ENCODE peak calls at places on chromosomes 6 and 20, in nine cellular contexts. K is ascending aorta, N is transverse colon, R is heart right ventricle, Q is colonic mucosa, T is H9, I is PC-9, G is NT2/D1, Y is foreskin keratinocyte. W is an unnamed sample.
A peak's percentile ranks its signal among the peaks of the same experiment; 100 is the strongest.

GRCh38 chr6:122621638-122622037 is 11.4 kb downstream of the PKIB start:
- DNase-seq in N (no peak), R (no peak), I (no peak), T (no peak), G (no peak), Y (no peak), K (no peak), Q (no peak), W (no peak)

GRCh38 chr6:18380165-18380564 is 7.0 kb upstream of the RNF144B start:
- DNase-seq in I (no peak), Y (no peak), T (no peak), G (no peak), Q (no peak), R (no peak), N (no peak), K (no peak), W (no peak)

GRCh38 chr20:1841554-1842140 is 53.6 kb upstream of the SIRPA start:
- DNase-seq in I (no peak), R (no peak), N (peak; percentile 35), T (no peak), Y (no peak), K (no peak), G (no peak), Q (no peak), W (no peak)

GRCh38 chr6:163943647-163944395 is 529.3 kb downstream of the QKI start:
- DNase-seq in I (no peak), N (no peak), T (peak; percentile 85), Y (peak; percentile 10), K (no peak), R (peak; percentile 58), G (peak; percentile 71), Q (no peak), W (no peak)

GRCh38 chr6:113402541-113402940 is 454.6 kb upstream of the MARCKS start:
- DNase-seq in N (no peak), T (no peak), R (peak; percentile 7), Q (no peak), K (no peak), I (no peak), G (no peak), Y (no peak), W (no peak)

GRCh38 chr20:36604952-36605308 is 649 bp upstream of the RAB5IF start:
- DNase-seq in R (peak; percentile 36), Q (peak; percentile 49), Y (no peak), N (peak; percentile 66), G (no peak), K (peak; percentile 68), T (no peak), I (peak; percentile 82), W (no peak)

GRCh38 chr6:81451787-81452186 is 300.7 kb downstream of the TENT5A start:
- DNase-seq in Q (no peak), G (no peak), N (no peak), T (no peak), I (peak; percentile 77), Y (peak; percentile 54), R (no peak), K (no peak), W (no peak)

GRCh38 chr6:43129434-43130194 is 41.5 kb upstream of the SRF start:
- DNase-seq in K (no peak), R (no peak), T (no peak), Q (peak; percentile 46), G (no peak), Y (no peak), N (peak; percentile 53), I (no peak), W (peak; percentile 96)

GRCh38 chr20:62186887-62187866 is 4.3 kb downstream of the MTG2 start:
- DNase-seq in T (no peak), R (no peak), Y (peak; percentile 42), Q (no peak), G (no peak), N (no peak), I (no peak), K (no peak), W (peak; percentile 95)
- H3K4me1 ChIP-seq in T (peaks cover 2% of the 10 kb centered on the region), R (no peaks in the 10 kb centered on the region), Y (peaks cover under 1% of the 10 kb centered on the region), Q (peaks cover 7% of the 10 kb centered on the region), G (no peaks in the 10 kb centered on the region), N (peaks cover 22% of the 10 kb centered on the region), I (peaks cover 8% of the 10 kb centered on the region), K (peaks cover 16% of the 10 kb centered on the region), W (peaks cover 16% of the 10 kb centered on the region)

GRCh38 chr20:59157064-59157463 is 6.6 kb upstream of the ZNF831 start:
- DNase-seq in G (no peak), T (no peak), R (no peak), I (no peak), N (no peak), K (no peak), Y (no peak), Q (no peak), W (no peak)

GRCh38 chr20:59158673-59159072 is 4.9 kb upstream of the ZNF831 start:
- DNase-seq in I (no peak), G (no peak), K (no peak), R (no peak), Q (peak; percentile 10), N (no peak), T (no peak), Y (no peak), W (no peak)

GRCh38 chr20:59159091-59159821 is 4.4 kb upstream of the ZNF831 start:
- DNase-seq in Q (peak; percentile 19), Y (no peak), K (no peak), I (no peak), R (no peak), N (peak; percentile 35), G (peak; percentile 33), T (peak; percentile 61), W (no peak)

GRCh38 chr20:59159822-59160740 is 3.5 kb upstream of the ZNF831 start:
- DNase-seq in I (no peak), N (peak; percentile 40), T (no peak), Q (peak; percentile 23), K (no peak), G (no peak), Y (peak; percentile 6), R (no peak), W (no peak)

DNA sequence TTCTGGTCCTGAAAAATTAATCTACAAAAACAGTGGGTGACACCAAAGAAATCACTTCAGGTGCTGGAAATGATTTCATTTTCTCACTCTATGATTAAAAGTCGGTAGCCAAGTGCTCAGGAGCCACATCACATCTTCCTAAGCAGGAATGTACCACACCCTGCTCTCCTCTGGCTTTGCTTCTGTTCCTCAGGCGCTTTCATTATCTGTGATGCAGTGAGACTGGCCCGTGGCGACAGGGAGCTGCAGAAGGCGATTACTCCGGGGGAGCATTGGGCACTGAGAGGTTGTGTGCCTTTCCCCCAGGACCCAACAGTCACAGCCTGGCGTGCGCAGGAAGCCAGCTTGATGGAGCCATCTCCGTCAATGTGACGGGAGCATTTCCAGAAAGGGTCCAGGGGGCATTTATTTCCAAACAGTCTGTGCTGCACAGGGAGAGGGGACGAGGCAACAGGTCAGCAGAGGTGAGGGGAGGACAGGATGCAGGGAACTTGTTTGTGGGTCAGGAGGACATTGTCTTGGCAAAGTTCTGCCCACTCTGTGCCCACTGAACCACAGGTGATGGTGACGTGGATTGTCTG is 5.6 kb upstream of the ZNF831 start:
- DNase-seq in Q (peak; percentile 18), T (no peak), R (no peak), Y (peak; percentile 9), N (no peak), K (no peak), I (no peak), G (no peak), W (no peak)
- H3K4me1 ChIP-seq in Q (no peaks in the 10 kb centered on the region), T (no peaks in the 10 kb centered on the region), R (no peaks in the 10 kb centered on the region), Y (no peaks in the 10 kb centered on the region), N (no peaks in the 10 kb centered on the region), K (peaks cover 9% of the 10 kb centered on the region), I (no peaks in the 10 kb centered on the region), G (peaks cover 4% of the 10 kb centered on the region), W (no peaks in the 10 kb centered on the region)

GRCh38 chr20:32536861-32537656 is 48.1 kb downstream of the NOL4L start:
- DNase-seq in Y (no peak), G (no peak), Q (peak; percentile 87), K (no peak), T (no peak), N (peak; percentile 91), I (peak; percentile 68), R (no peak), W (no peak)

GRCh38 chr20:32538526-32538918 is 46.6 kb downstream of the NOL4L start:
- DNase-seq in Q (no peak), R (no peak), G (no peak), K (no peak), T (peak; percentile 46), N (no peak), Y (no peak), I (peak; percentile 74), W (no peak)

GRCh38 chr20:32539817-32540675 is 45.1 kb downstream of the NOL4L start:
- DNase-seq in G (no peak), Q (peak; percentile 44), T (no peak), I (peak; percentile 81), R (no peak), N (peak; percentile 51), Y (no peak), K (no peak), W (no peak)

GRCh38 chr20:32537657-32538525 is 47.2 kb downstream of the NOL4L start:
- DNase-seq in Y (no peak), N (no peak), K (no peak), I (peak; percentile 77), G (no peak), Q (no peak), T (peak; percentile 57), R (no peak), W (no peak)

DNA sequence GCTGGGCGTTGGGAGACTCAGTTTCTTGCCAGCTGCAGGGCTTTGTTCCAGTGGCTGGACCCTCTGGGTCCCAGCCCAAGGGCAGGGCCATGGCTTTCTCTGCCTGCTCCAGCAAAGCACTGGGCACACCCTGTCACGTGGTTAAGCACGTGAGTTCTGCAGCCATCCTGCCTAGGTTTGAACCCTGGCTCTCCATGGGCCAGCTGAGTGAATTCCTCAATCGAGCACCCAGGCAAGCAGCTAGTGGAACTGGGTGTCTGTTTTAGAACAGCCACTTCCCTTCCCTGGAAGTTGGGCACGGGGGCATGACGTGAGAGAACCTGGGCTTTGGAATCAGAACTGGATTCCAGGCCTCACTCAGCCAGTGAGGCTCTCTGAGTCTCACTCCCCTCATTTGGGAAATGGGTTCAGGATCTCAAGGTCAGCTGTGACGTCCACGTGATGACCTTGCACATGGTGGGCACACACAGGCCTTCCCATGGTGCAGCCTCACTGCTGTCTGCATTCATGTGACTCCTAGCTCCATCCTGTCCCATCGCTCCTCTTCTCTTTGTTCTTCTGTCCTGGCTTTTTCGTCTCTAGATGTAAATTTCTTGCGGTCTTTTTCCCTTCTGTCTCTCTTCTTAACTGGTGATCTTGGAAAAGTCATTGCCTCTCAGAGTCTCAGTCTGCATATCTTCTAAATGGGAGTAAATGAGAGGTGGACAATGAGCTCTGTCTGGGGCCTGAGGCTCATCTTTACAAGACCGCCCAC is 45.9 kb downstream of the NOL4L start:
- DNase-seq in Q (peak; percentile 46), R (no peak), T (no peak), K (no peak), I (no peak), G (no peak), N (peak; percentile 25), Y (no peak), W (peak; percentile 84)
- H3K4me1 ChIP-seq in Q (peaks cover 4% of the 10 kb centered on the region), R (peaks cover 5% of the 10 kb centered on the region), T (no peaks in the 10 kb centered on the region), K (peaks cover 4% of the 10 kb centered on the region), I (peaks cover 68% of the 10 kb centered on the region), G (peaks cover 24% of the 10 kb centered on the region), N (peaks cover 39% of the 10 kb centered on the region), Y (no peaks in the 10 kb centered on the region), W (no peaks in the 10 kb centered on the region)

DNA sequence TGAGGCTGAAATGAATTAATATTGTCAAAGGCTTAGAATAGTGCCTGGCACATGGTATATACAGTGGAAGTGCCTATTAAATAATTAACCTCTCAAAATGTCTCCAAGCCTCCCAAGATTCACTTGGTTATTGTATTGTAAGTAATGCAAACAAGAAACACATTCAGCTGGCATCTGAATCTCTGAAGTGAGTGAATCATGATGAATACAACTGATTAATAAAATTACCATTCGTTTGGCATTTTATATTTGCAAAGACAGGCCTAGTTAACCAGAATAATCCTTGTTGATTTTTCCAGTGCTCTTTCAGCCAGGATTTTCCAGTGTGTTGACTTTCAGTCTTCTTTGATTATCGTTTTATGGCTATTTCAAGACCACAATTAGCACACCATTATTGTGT is 20.4 kb downstream of the SLC22A2 start:
- DNase-seq in Y (peak; percentile 61), T (no peak), Q (no peak), N (no peak), G (no peak), R (no peak), K (no peak), I (no peak), W (no peak)
- H3K4me1 ChIP-seq in Y (peaks cover 26% of the 10 kb centered on the region), T (peaks cover 7% of the 10 kb centered on the region), Q (no peaks in the 10 kb centered on the region), N (peaks cover 24% of the 10 kb centered on the region), G (no peaks in the 10 kb centered on the region), R (no peaks in the 10 kb centered on the region), K (peaks cover 11% of the 10 kb centered on the region), I (peaks cover 19% of the 10 kb centered on the region), W (peaks cover 18% of the 10 kb centered on the region)